ENCODE peak calls at places on chromosome 14, in nine cellular contexts. G, T, N, E, W, Y, Z, R and C are unnamed samples.
A peak's percentile ranks its signal among the peaks of the same experiment; 100 is the strongest.

GRCh38 chr14:40113671-40114070 is 681.4 kb upstream of the FBXO33 start:
- DNase-seq in Z (no peak), G (no peak), Y (no peak), E (no peak), N (no peak), T (no peak), W (no peak), R (no peak), C (no peak)

GRCh38 chr14:26905219-26905618 is 307.4 kb upstream of the NOVA1 start:
- DNase-seq in R (no peak), W (no peak), T (no peak), E (no peak), Z (no peak), N (no peak), Y (no peak), G (no peak), C (no peak)

GRCh38 chr14:90522585-90523191 is 125.9 kb downstream of the CALM1 start:
- DNase-seq in Z (peak; percentile 68), W (peak; percentile 35), T (peak; percentile 43), N (peak; percentile 100), E (no peak), Y (no peak), G (no peak), R (peak; percentile 92), C (no peak)

GRCh38 chr14:54901380-54902142 is 1.1 kb downstream of the GCH1 start:
- DNase-seq in R (no peak), Z (no peak), Y (no peak), N (peak; percentile 62), G (peak; percentile 14), T (peak; percentile 36), E (no peak), W (no peak), C (no peak)

GRCh38 chr14:106228541-106229158 is 702.3 kb downstream of the TMEM121 start:
- DNase-seq in N (no peak), W (no peak), Y (no peak), G (no peak), T (no peak), Z (no peak), E (no peak), R (no peak), C (no peak)

GRCh38 chr14:49926803-49927202 is 33.9 kb downstream of the ARF6 start:
- DNase-seq in G (no peak), R (no peak), Y (no peak), E (no peak), Z (no peak), T (no peak), N (no peak), W (no peak), C (no peak)

GRCh38 chr14:49960453-49960852 is 67.6 kb downstream of the ARF6 start:
- DNase-seq in T (no peak), W (no peak), E (no peak), R (no peak), Z (no peak), G (peak; percentile 25), Y (no peak), N (no peak), C (no peak)

GRCh38 chr14:88098128-88098527 is 93.2 kb downstream of the GPR65 start:
- DNase-seq in T (no peak), Z (no peak), W (no peak), E (no peak), Y (no peak), G (no peak), R (no peak), N (no peak), C (no peak)

GRCh38 chr14:23252006-23252405 is 14.3 kb downstream of the RNF212B start:
- DNase-seq in G (no peak), Y (no peak), N (no peak), R (no peak), E (no peak), Z (no peak), T (no peak), W (no peak), C (no peak)